ENCODE peak calls at places on chromosomes 13 and 19, in ten cellular contexts. M is ovary, B is pancreas, D is AG10803, J is lung, L is IMR-90, E is body of pancreas, O is lower leg skin, W is mammary epithelial cell, P is astrocyte. H is an unnamed sample.

GRCh38 chr13:100646030-100646673 is 28.4 kb downstream of the TMTC4 start:
- DNase-seq in M (no peak), B (no peak), D (peak), J (no peak), L (peak), E (no peak), O (no peak), W (peak), P (peak), H (peak)

GRCh38 chr19:55592391-55593090 is 6.8 kb downstream of the FIZ1 start:
- DNase-seq in M (no peak), B (no peak), D (no peak), J (no peak), L (no peak), E (no peak), O (no peak), W (no peak), P (no peak), H (no peak)

GRCh38 chr13:102878491-102878890 is 32.7 kb downstream of the ERCC5 start:
- DNase-seq in M (no peak), B (no peak), D (peak), J (no peak), L (peak), E (no peak), O (no peak), W (no peak), P (peak), H (no peak)

GRCh38 chr13:103351035-103351828 is 285.0 kb upstream of the SLC10A2 start:
- DNase-seq in M (no peak), B (no peak), D (no peak), J (no peak), L (no peak), E (peak), O (no peak), W (peak), P (peak), H (no peak)

GRCh38 chr13:91054902-91055301 is 292.6 kb upstream of the MIR17HG start:
- DNase-seq in M (no peak), B (no peak), D (no peak), J (no peak), L (no peak), E (no peak), O (no peak), W (no peak), P (no peak), H (no peak)

GRCh38 chr19:58009666-58010301 is 7.2 kb upstream of the ZNF606 start:
- DNase-seq in M (peak), B (peak), D (peak), J (peak), L (peak), E (peak), O (peak), W (peak), P (peak), H (peak)

GRCh38 chr13:29578300-29579048 is 17.0 kb downstream of the SLC7A1 start:
- DNase-seq in M (no peak), B (no peak), D (peak), J (no peak), L (no peak), E (no peak), O (no peak), W (no peak), P (no peak), H (no peak)

GRCh38 chr13:112708560-112709240 is 18.9 kb downstream of the ATP11A start:
- DNase-seq in M (no peak), B (no peak), D (no peak), J (no peak), L (no peak), E (no peak), O (no peak), W (no peak), P (no peak), H (no peak)

GRCh38 chr13:41241626-41242025 is 21.8 kb downstream of the MTRF1 start:
- DNase-seq in M (no peak), B (no peak), D (no peak), J (no peak), L (no peak), E (no peak), O (no peak), W (no peak), P (no peak), H (no peak)

GRCh38 chr13:53242015-53242414 is 213.4 kb downstream of the OLFM4 start:
- DNase-seq in M (no peak), B (no peak), D (no peak), J (no peak), L (no peak), E (no peak), O (no peak), W (no peak), P (no peak), H (no peak)

GRCh38 chr19:18571564-18572344 is at the start of gene UBA52:
- DNase-seq in M (peak), B (peak), D (peak), J (peak), L (peak), E (peak), O (peak), W (peak), P (peak), H (peak)

GRCh38 chr19:53659292-53659691 is 27.5 kb downstream of the DPRX start:
- DNase-seq in M (no peak), B (no peak), D (no peak), J (no peak), L (no peak), E (peak), O (no peak), W (peak), P (no peak), H (no peak)

GRCh38 chr13:25232937-25233515 is 54.3 kb downstream of the MTMR6 start:
- DNase-seq in M (no peak), B (no peak), D (peak), J (no peak), L (peak), E (peak), O (no peak), W (peak), P (no peak), H (no peak)

GRCh38 chr19:45446295-45446694 is 21.5 kb upstream of the FOSB start:
- DNase-seq in M (no peak), B (no peak), D (peak), J (no peak), L (peak), E (no peak), O (no peak), W (peak), P (no peak), H (no peak)

GRCh38 chr19:56919308-56919995 is 78.9 kb upstream of the PEG3 start:
- DNase-seq in M (peak), B (no peak), D (no peak), J (no peak), L (no peak), E (no peak), O (no peak), W (no peak), P (no peak), H (no peak)

GRCh38 chr19:41994521-41994971 is 516 bp upstream of the ATP1A3 start:
- DNase-seq in M (no peak), B (no peak), D (no peak), J (no peak), L (no peak), E (no peak), O (no peak), W (no peak), P (no peak), H (peak)

GRCh38 chr13:75481176-75482069 is 546 bp downstream of the TBC1D4 start:
- DNase-seq in M (peak), B (peak), D (no peak), J (peak), L (no peak), E (peak), O (peak), W (peak), P (no peak), H (no peak)

GRCh38 chr19:43640424-43640757 is 741 bp upstream of the CADM4 start:
- DNase-seq in M (no peak), B (no peak), D (no peak), J (no peak), L (no peak), E (no peak), O (no peak), W (no peak), P (no peak), H (no peak)
- H3K4me3 ChIP-seq in M (peak), B (peak), D (peak), J (peak), L (peak), E (peak), O (no peak), W (peak), P (peak), H (peak)

GRCh38 chr19:3687774-3688706 is 12.2 kb downstream of the PIP5K1C start:
- DNase-seq in M (no peak), B (no peak), D (no peak), J (no peak), L (no peak), E (peak), O (no peak), W (peak), P (no peak), H (peak)
- H3K4me3 ChIP-seq in M (no peak), B (peak), D (no peak), J (no peak), L (no peak), E (no peak), O (no peak), W (peak), P (no peak), H (peak)

GRCh38 chr19:48954011-48954594 is 572 bp upstream of the BAX start:
- DNase-seq in M (no peak), B (no peak), D (no peak), J (no peak), L (no peak), E (peak), O (no peak), W (no peak), P (no peak), H (no peak)
- H3K4me3 ChIP-seq in M (peak), B (peak), D (peak), J (no peak), L (peak), E (no peak), O (no peak), W (peak), P (peak), H (peak)

DNA sequence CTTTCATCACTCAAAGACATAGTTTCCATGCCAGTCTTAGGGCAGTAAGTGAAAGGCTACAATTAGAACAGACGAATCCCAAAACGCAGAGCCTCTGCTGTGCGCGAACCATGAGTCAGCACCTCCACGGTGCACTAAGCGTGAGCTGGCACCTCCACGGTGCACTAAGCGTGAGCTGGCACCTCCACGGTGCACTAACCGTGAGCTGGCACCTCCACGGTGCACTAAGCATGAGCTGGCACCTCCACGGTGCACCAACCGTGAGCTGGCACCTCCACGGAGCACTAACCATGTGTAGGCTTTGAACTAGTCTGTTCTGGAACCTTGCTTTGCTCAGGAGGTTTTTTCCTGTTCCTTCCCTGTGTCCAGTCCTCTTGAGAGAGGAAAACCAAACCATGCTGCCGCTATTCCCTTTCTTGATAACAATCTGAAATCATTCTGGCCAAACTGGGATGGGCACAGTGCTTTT is 120.6 kb downstream of the IRS2 start:
- DNase-seq in M (no peak), B (no peak), D (no peak), J (no peak), L (no peak), E (no peak), O (no peak), W (no peak), P (peak), H (no peak)
- H3K4me3 ChIP-seq in M (no peak), B (no peak), D (no peak), J (no peak), L (no peak), E (no peak), O (no peak), W (no peak), P (no peak), H (no peak)

GRCh38 chr19:40717325-40717879 is 490 bp downstream of the ITPKC start:
- DNase-seq in M (no peak), B (no peak), D (no peak), J (no peak), L (no peak), E (peak), O (peak), W (no peak), P (no peak), H (no peak)

GRCh38 chr19:40714519-40715299 is 2.0 kb downstream of the COQ8B start:
- DNase-seq in M (peak), B (peak), D (peak), J (peak), L (peak), E (peak), O (peak), W (peak), P (peak), H (peak)

GRCh38 chr19:40716031-40716654 is 543 bp downstream of the COQ8B start:
- DNase-seq in M (peak), B (no peak), D (no peak), J (no peak), L (peak), E (no peak), O (no peak), W (peak), P (no peak), H (no peak)

GRCh38 chr19:40716655-40717324 is at the start of the genes COQ8B and ITPKC:
- DNase-seq in M (peak), B (peak), D (peak), J (peak), L (peak), E (peak), O (peak), W (peak), P (peak), H (peak)

DNA sequence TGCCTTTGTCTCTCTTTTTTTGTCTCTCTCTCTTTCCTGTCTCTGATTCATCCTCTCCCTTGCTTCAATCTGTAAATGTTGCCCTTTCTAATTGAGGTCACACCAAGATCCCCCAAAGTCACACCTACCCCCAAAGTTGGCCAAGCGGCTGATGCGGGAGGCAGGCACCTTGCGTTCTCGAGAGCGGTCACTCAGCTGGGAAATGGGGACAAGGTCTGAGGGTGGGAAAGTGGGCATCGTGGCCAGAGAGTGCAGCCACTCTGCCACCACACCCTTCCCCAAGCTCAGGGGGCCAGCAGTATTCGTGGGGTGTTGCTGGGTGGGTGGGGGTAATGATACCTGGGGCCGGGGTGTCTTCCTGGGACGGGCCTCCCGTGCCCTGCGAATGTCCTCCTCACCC is 2.7 kb downstream of the COQ8B start:
- DNase-seq in M (no peak), B (no peak), D (no peak), J (no peak), L (no peak), E (no peak), O (no peak), W (no peak), P (no peak), H (no peak)
- H3K4me3 ChIP-seq in M (no peak), B (peak), D (peak), J (no peak), L (no peak), E (no peak), O (no peak), W (no peak), P (no peak), H (peak)

GRCh38 chr19:2986951-2987491 is 9.7 kb downstream of the TLE6 start:
- DNase-seq in M (no peak), B (no peak), D (no peak), J (no peak), L (no peak), E (no peak), O (no peak), W (no peak), P (no peak), H (no peak)
- H3K4me3 ChIP-seq in M (no peak), B (no peak), D (no peak), J (no peak), L (no peak), E (no peak), O (no peak), W (no peak), P (no peak), H (no peak)

DNA sequence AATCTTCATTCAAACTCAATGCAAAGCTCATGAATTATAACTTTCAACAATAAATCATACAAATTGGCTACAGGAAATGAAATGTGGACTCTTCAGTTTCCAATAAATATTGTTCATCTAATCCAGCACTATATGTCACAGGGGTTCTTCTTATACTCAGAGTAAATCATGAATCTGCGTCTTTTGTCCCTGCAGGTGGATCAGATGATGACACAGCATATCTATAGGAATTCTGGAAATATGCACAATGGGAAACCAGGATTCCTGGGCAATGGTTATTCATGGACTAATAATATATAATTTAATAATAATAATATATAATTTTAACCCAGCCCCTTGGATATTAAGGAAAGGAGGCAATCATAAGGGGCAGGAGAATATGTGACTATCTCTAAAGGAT is 8.4 kb downstream of the ZNF573 start:
- DNase-seq in M (no peak), B (no peak), D (no peak), J (no peak), L (no peak), E (no peak), O (no peak), W (no peak), P (no peak), H (no peak)
- H3K4me3 ChIP-seq in M (no peak), B (no peak), D (no peak), J (no peak), L (no peak), E (no peak), O (no peak), W (no peak), P (no peak), H (no peak)

H was measured in dorsolateral prefrontal cortex.